ENCODE peak calls at places on chromosome 2, in five cellular contexts. O, M, U, G and H are unnamed samples.

GRCh38 chr2:43305537-43305936 is 79.1 kb upstream of the ZFP36L2 start:
- DNase-seq in O (no peak), M (no peak), U (no peak), G (peak; percentile 50), H (no peak)

GRCh38 chr2:147108553-147108952 is 736.3 kb upstream of the ACVR2A start:
- DNase-seq in O (no peak), M (no peak), U (no peak), G (peak; percentile 58), H (no peak)

GRCh38 chr2:172461591-172462392 is 34.4 kb downstream of the ITGA6 start:
- DNase-seq in O (peak; percentile 62), M (no peak), U (no peak), G (peak; percentile 71), H (no peak)

GRCh38 chr2:149994057-149994728 is 406.6 kb upstream of the MMADHC start:
- DNase-seq in O (no peak), M (peak; percentile 87), U (no peak), G (peak; percentile 87), H (no peak)

GRCh38 chr2:178700922-178701342 is 106.3 kb downstream of the TTN start:
- DNase-seq in O (peak; percentile 29), M (peak; percentile 62), U (no peak), G (peak; percentile 33), H (no peak)

GRCh38 chr2:27824401-27824800 is 52.9 kb downstream of the MRPL33 start:
- DNase-seq in O (no peak), M (no peak), U (no peak), G (no peak), H (no peak)

GRCh38 chr2:101127319-101128056 is 23.7 kb downstream of the TBC1D8 start:
- DNase-seq in O (no peak), M (no peak), U (no peak), G (no peak), H (no peak)

GRCh38 chr2:145597809-145598208 is 1077.9 kb upstream of the ZEB2 start:
- DNase-seq in O (no peak), M (no peak), U (no peak), G (peak; percentile 74), H (no peak)

GRCh38 chr2:151914989-151915628 is 86.9 kb upstream of the ARL5A start:
- DNase-seq in O (no peak), M (no peak), U (no peak), G (no peak), H (no peak)

GRCh38 chr2:45612741-45613140 is 1.7 kb upstream of the SRBD1 start:
- DNase-seq in O (no peak), M (no peak), U (no peak), G (peak; percentile 62), H (no peak)

GRCh38 chr2:11389551-11390528 is 45.4 kb upstream of the ROCK2 start:
- DNase-seq in O (no peak), M (peak; percentile 95), U (no peak), G (peak; percentile 63), H (no peak)

GRCh38 chr2:1869987-1870386 is 125.7 kb upstream of the PXDN start:
- DNase-seq in O (no peak), M (no peak), U (no peak), G (no peak), H (no peak)

GRCh38 chr2:132804045-132804444 is 134.0 kb upstream of the LYPD1 start:
- DNase-seq in O (no peak), M (no peak), U (no peak), G (peak; percentile 6), H (no peak)

GRCh38 chr2:242030858-242031257 is 161.3 kb downstream of the RTP5 start:
- DNase-seq in O (no peak), M (no peak), U (no peak), G (no peak), H (no peak)

GRCh38 chr2:151103551-151103950 is 158.1 kb downstream of the RBM43 start:
- DNase-seq in O (no peak), M (no peak), U (no peak), G (no peak), H (no peak)

GRCh38 chr2:110780461-110780860 is 48.1 kb downstream of the ACOXL start:
- DNase-seq in O (no peak), M (no peak), U (no peak), G (no peak), H (no peak)

GRCh38 chr2:196160101-196160500 is 11.3 kb downstream of the STK17B start:
- DNase-seq in O (no peak), M (peak; percentile 88), U (no peak), G (peak; percentile 88), H (no peak)

GRCh38 chr2:6909431-6910385 is 7.5 kb upstream of the RNF144A start:
- DNase-seq in O (peak; percentile 32), M (no peak), U (no peak), G (no peak), H (no peak)

GRCh38 chr2:146295080-146295670 is 1549.7 kb upstream of the ACVR2A start:
- DNase-seq in O (no peak), M (no peak), U (no peak), G (no peak), H (no peak)

GRCh38 chr2:156321243-156321904 is 11.1 kb downstream of the NR4A2 start:
- DNase-seq in O (no peak), M (no peak), U (no peak), G (peak; percentile 30), H (no peak)

GRCh38 chr2:37583867-37584266 is 87.6 kb downstream of the CDC42EP3 start:
- DNase-seq in O (no peak), M (no peak), U (no peak), G (peak; percentile 61), H (no peak)

GRCh38 chr2:219681301-219682290 is 54.2 kb downstream of the SLC4A3 start:
- DNase-seq in O (no peak), M (no peak), U (no peak), G (peak; percentile 62), H (no peak)

GRCh38 chr2:67169417-67170140 is 227.6 kb upstream of the ETAA1 start:
- DNase-seq in O (no peak), M (no peak), U (no peak), G (peak; percentile 70), H (no peak)

GRCh38 chr2:233471291-233472035 is 95.1 kb downstream of the USP40 start:
- DNase-seq in O (no peak), M (no peak), U (no peak), G (no peak), H (peak; percentile 18)

GRCh38 chr2:233247744-233248143 is 3.7 kb upstream of the ATG16L1 start:
- DNase-seq in O (no peak), M (peak; percentile 95), U (no peak), G (peak; percentile 49), H (no peak)

GRCh38 chr2:14634885-14635871 is 2.7 kb downstream of the LRATD1 start:
- DNase-seq in O (peak; percentile 4), M (peak; percentile 50), U (peak; percentile 17), G (peak; percentile 79), H (no peak)

GRCh38 chr2:102051659-102052366 is 60.1 kb downstream of the IL1R2 start:
- DNase-seq in O (no peak), M (no peak), U (no peak), G (peak; percentile 71), H (no peak)

GRCh38 chr2:113169002-113169530 is 4.7 kb upstream of the PSD4 start:
- DNase-seq in O (no peak), M (no peak), U (no peak), G (no peak), H (no peak)

GRCh38 chr2:179460530-179460929 is 195.9 kb upstream of the SESTD1 start:
- DNase-seq in O (no peak), M (peak; percentile 31), U (no peak), G (peak; percentile 95), H (peak; percentile 34)

GRCh38 chr2:47076126-47076506 is 79.0 kb downstream of the STPG4 start:
- DNase-seq in O (no peak), M (no peak), U (no peak), G (no peak), H (no peak)

GRCh38 chr2:152247337-152247695 is 71.8 kb upstream of the STAM2 start:
- DNase-seq in O (no peak), M (no peak), U (no peak), G (peak; percentile 51), H (no peak)

GRCh38 chr2:7567646-7568045 is 650.4 kb downstream of the RNF144A start:
- DNase-seq in O (no peak), M (no peak), U (no peak), G (no peak), H (no peak)